ENCODE peak calls at places on chromosomes 4 and X, in seven cellular contexts. M is PC-3, Q is GM23338, O is OCI-LY7, I is HCT116, D is SK-N-SH, W is MM.1S. J is an unnamed sample. For H3K4me1, the result is how much of the 10 kb centered on the place peaks cover.

GRCh38 chr4:113474017-113474416 is 287.5 kb downstream of the CAMK2D start:
- DNase-seq in M (peak), Q (no peak), O (no peak), I (peak), D (no peak), W (no peak), J (no peak)

GRCh38 chr4:168831585-168831918 is 178.5 kb downstream of the CBR4 start:
- DNase-seq in M (no peak), Q (no peak), O (no peak), I (no peak), D (peak), W (no peak), J (no peak)

GRCh38 chr4:83219344-83219990 is 65.1 kb downstream of the COQ2 start:
- DNase-seq in M (no peak), Q (no peak), O (peak), I (no peak), D (no peak), W (peak), J (no peak)

GRCh38 chr4:111748157-111748556 is 397.1 kb upstream of the FAM241A start:
- DNase-seq in M (no peak), Q (peak), O (no peak), I (no peak), D (no peak), W (no peak), J (peak)

GRCh38 chr4:186688150-186688943 is 35.3 kb downstream of the FAT1 start:
- DNase-seq in M (no peak), Q (peak), O (no peak), I (no peak), D (no peak), W (no peak), J (peak)

GRCh38 chrX:136768469-136769084 is 12.2 kb downstream of the ARHGEF6 start:
- DNase-seq in M (peak), Q (no peak), O (peak), I (peak), D (peak), W (no peak), J (no peak)

GRCh38 chr4:79661196-79661595 is 253.2 kb upstream of the GK2 start:
- DNase-seq in M (no peak), Q (no peak), O (no peak), I (no peak), D (no peak), W (no peak), J (no peak)

GRCh38 chr4:163137581-163137980 is 29.1 kb downstream of the NAF1 start:
- DNase-seq in M (no peak), Q (no peak), O (no peak), I (no peak), D (no peak), W (no peak), J (no peak)

GRCh38 chrX:69034451-69034850 is 130.8 kb downstream of the PJA1 start:
- DNase-seq in M (no peak), Q (no peak), O (no peak), I (no peak), D (no peak), W (no peak), J (no peak)

GRCh38 chr4:54586343-54586953 is 71.3 kb upstream of the KIT start:
- DNase-seq in M (peak), Q (no peak), O (no peak), I (no peak), D (no peak), W (no peak), J (no peak)

GRCh38 chrX:68648960-68649359 is 1.5 kb downstream of the STARD8 start:
- DNase-seq in M (peak), Q (peak), O (no peak), I (no peak), D (no peak), W (no peak), J (peak)

GRCh38 chrX:108000751-108001150 is 18.6 kb upstream of the TEX13B start:
- DNase-seq in M (peak), Q (no peak), O (no peak), I (no peak), D (no peak), W (no peak), J (no peak)

GRCh38 chr4:109026588-109026987 is 263.7 kb upstream of the ETNPPL start:
- DNase-seq in M (no peak), Q (no peak), O (no peak), I (no peak), D (no peak), W (no peak), J (no peak)

GRCh38 chr4:41363384-41363981 is 106.8 kb downstream of the UCHL1 start:
- DNase-seq in M (peak), Q (peak), O (no peak), I (no peak), D (no peak), W (no peak), J (peak)

GRCh38 chr4:8818063-8818881 is 53.4 kb downstream of the HMX1 start:
- DNase-seq in M (no peak), Q (no peak), O (no peak), I (no peak), D (peak), W (no peak), J (peak)

GRCh38 chr4:25223770-25224375 is 10.0 kb upstream of the PI4K2B start:
- DNase-seq in M (peak), Q (peak), O (peak), I (peak), D (no peak), W (no peak), J (peak)

GRCh38 chr4:101102114-101102752 is 245.1 kb downstream of the PPP3CA start:
- DNase-seq in M (no peak), Q (no peak), O (no peak), I (no peak), D (peak), W (no peak), J (no peak)

GRCh38 chr4:92234393-92235176 is 69.2 kb upstream of the GRID2 start:
- DNase-seq in M (peak), Q (no peak), O (no peak), I (peak), D (no peak), W (no peak), J (no peak)

GRCh38 chr4:10623241-10623640 is 61.3 kb downstream of the CLNK start:
- DNase-seq in M (peak), Q (no peak), O (no peak), I (no peak), D (no peak), W (no peak), J (no peak)

GRCh38 chrX:101415180-101416130 is 7.4 kb downstream of the HNRNPH2 start:
- DNase-seq in M (peak), Q (peak), O (peak), I (no peak), D (peak), W (peak), J (peak)

GRCh38 chrX:8749697-8750096 is 17.8 kb upstream of the ANOS1 start:
- DNase-seq in M (no peak), Q (no peak), O (no peak), I (no peak), D (no peak), W (no peak), J (no peak)

GRCh38 chrX:27976284-27976683 is 5.0 kb downstream of the DCAF8L1 start:
- DNase-seq in M (no peak), Q (no peak), O (no peak), I (no peak), D (no peak), W (no peak), J (no peak)

GRCh38 chr4:147596976-147597375 is 20.2 kb upstream of the TMEM184C start:
- DNase-seq in M (peak), Q (no peak), O (no peak), I (no peak), D (no peak), W (no peak), J (no peak)

GRCh38 chrX:133580630-133581029 is 165.3 kb upstream of the GPC4 start:
- DNase-seq in M (peak), Q (no peak), O (no peak), I (no peak), D (no peak), W (no peak), J (no peak)

GRCh38 chr4:163404570-163404969 is 60.9 kb downstream of the NPY5R start:
- DNase-seq in M (no peak), Q (no peak), O (no peak), I (no peak), D (no peak), W (no peak), J (no peak)

GRCh38 chr4:183443609-183444148 is 757 bp upstream of the CDKN2AIP start:
- DNase-seq in M (peak), Q (peak), O (no peak), I (no peak), D (no peak), W (peak), J (no peak)

GRCh38 chrX:44010626-44011025 is 37.4 kb upstream of the NDP start:
- DNase-seq in M (peak), Q (no peak), O (no peak), I (no peak), D (no peak), W (no peak), J (no peak)

GRCh38 chrX:68511255-68511654 is 12.4 kb downstream of the YIPF6 start:
- DNase-seq in M (peak), Q (peak), O (peak), I (no peak), D (peak), W (peak), J (peak)

GRCh38 chr4:184807797-184808718 is 17.7 kb downstream of the ACSL1 start:
- DNase-seq in M (peak), Q (peak), O (no peak), I (no peak), D (no peak), W (no peak), J (peak)

GRCh38 chr4:10157478-10158354 is 41.1 kb upstream of the WDR1 start:
- DNase-seq in M (peak), Q (peak), O (peak), I (peak), D (peak), W (peak), J (peak)

GRCh38 chrX:121389976-121390709 is 342.7 kb downstream of the GLUD2 start:
- DNase-seq in M (peak), Q (no peak), O (no peak), I (peak), D (no peak), W (no peak), J (no peak)

GRCh38 chr4:64230709-64231310 is 178.4 kb downstream of the TECRL start:
- DNase-seq in M (peak), Q (peak), O (peak), I (peak), D (peak), W (peak), J (peak)
- H3K4me1 ChIP-seq in M (under half), Q (under half), O (under half), I (under half), D (under half), W (under half), J (under half)

DNA sequence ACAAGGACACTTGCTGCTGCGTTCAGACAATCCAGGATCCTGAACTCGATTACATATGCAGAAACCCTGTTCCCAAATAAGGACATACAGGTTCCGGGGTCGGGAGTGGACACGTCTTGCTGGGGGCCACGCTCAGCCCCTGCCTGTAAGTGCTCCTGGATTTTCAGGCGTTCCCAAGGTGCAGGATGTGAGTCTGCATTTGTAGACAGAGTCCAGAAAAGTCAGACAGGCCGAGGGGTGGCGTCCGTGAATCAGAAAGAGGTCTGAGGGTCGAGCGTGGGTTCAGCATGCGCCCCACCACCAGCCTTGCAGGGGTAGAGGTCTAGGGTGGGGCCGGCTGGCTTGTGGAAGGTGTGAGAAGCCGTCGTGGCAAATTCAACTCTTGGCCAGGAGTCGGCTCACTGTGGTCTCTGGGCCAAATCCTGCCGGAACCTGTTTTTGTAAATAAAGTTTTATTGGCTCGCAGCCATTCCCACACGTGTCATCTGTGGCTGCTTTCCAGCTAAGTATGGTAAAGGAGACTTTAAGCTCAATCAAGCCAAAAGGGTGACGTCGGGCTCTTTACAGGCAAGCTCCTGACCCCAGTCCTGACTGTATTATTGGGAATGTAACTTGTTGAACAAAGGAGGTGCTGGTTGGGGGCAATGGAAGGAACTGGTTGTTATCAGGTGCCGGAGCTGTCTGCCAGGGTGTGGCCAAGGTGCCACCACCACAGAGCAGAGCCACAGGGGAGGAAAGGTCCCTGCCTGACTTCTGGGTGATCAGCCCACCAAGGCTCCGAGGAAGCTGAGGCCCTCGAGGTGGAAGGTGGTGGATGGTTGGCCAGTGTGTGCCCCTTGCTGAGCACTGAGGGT is 7.4 kb downstream of the DOK7 start:
- DNase-seq in M (peak), Q (no peak), O (no peak), I (no peak), D (no peak), W (no peak), J (peak)
- TF ChIP-seq EZH2phosphoT487 in M (no peak), Q (no peak), O (no peak), I (no peak), D (no peak), W (no peak), J (no peak)

GRCh38 chrX:93259029-93259428 is 414.3 kb downstream of the NAP1L3 start:
- DNase-seq in M (no peak), Q (peak), O (no peak), I (no peak), D (no peak), W (no peak), J (no peak)
- TF ChIP-seq CTCF in M (peak), Q (peak), O (no peak), I (no peak), D (peak), W (no peak), J (peak)

GRCh38 chrX:150692837-150693781 is at the start of gene MTMR1:
- DNase-seq in M (peak), Q (peak), O (peak), I (no peak), D (peak), W (peak), J (peak)
- H3K4me1 ChIP-seq in M (under half), Q (under half), O (half or more), I (under half), D (under half), W (under half), J (under half)

GRCh38 chrX:526295-527224 is 104.0 kb upstream of the SHOX start:
- DNase-seq in M (peak), Q (peak), O (no peak), I (no peak), D (no peak), W (no peak), J (no peak)
- TF ChIP-seq EZH2phosphoT487 in M (no peak), Q (no peak), O (no peak), I (no peak), D (no peak), W (no peak), J (no peak)

GRCh38 chrX:109709129-109709631 is 23.9 kb downstream of the ACSL4 start:
- DNase-seq in M (peak), Q (peak), O (peak), I (peak), D (no peak), W (peak), J (no peak)
- TF ChIP-seq CTCF in M (no peak), Q (no peak), O (no peak), I (no peak), D (no peak), W (no peak), J (no peak)

GRCh38 chr4:87620491-87620890 is 12.2 kb downstream of the DSPP start:
- DNase-seq in M (no peak), Q (no peak), O (no peak), I (no peak), D (no peak), W (no peak), J (no peak)

GRCh38 chr4:87624698-87625097 is 16.4 kb downstream of the DSPP start:
- DNase-seq in M (no peak), Q (no peak), O (no peak), I (no peak), D (no peak), W (no peak), J (no peak)

GRCh38 chr4:87622303-87622702 is 14.0 kb downstream of the DSPP start:
- DNase-seq in M (no peak), Q (peak), O (no peak), I (no peak), D (no peak), W (no peak), J (peak)

GRCh38 chr4:87616268-87616667 is 7.9 kb downstream of the DSPP start:
- DNase-seq in M (no peak), Q (no peak), O (no peak), I (no peak), D (no peak), W (no peak), J (no peak)

GRCh38 chr4:87620086-87620485 is 11.8 kb downstream of the DSPP start:
- DNase-seq in M (no peak), Q (no peak), O (no peak), I (no peak), D (no peak), W (no peak), J (no peak)
- H3K4me1 ChIP-seq in M (under half), Q (under half), O (under half), I (under half), D (under half), W (under half), J (under half)